ENCODE peak calls at places on chromosomes 3 and 15, in four cellular contexts. One of them, this sample, is unnamed.

GRCh38 chr3:14286887-14287496 is 108.4 kb downstream of the LSM3 start:
- DNase-seq in breast epithelium: no peak
- DNase-seq in sigmoid colon: no peak
- DNase-seq in upper lobe of left lung: no peak
- DNase-seq in this sample: no peak

GRCh38 chr3:191997093-191997492 is 536.1 kb downstream of the PYDC2 start:
- DNase-seq in breast epithelium: no peak
- DNase-seq in sigmoid colon: no peak
- DNase-seq in upper lobe of left lung: no peak
- DNase-seq in this sample: no peak

GRCh38 chr3:42264399-42265058 is 1.5 kb downstream of the CCK start:
- DNase-seq in breast epithelium: peak
- DNase-seq in sigmoid colon: peak
- DNase-seq in upper lobe of left lung: peak
- DNase-seq in this sample: no peak

GRCh38 chr3:39128951-39129350 is 21.5 kb downstream of the TTC21A start:
- DNase-seq in breast epithelium: peak
- DNase-seq in sigmoid colon: peak
- DNase-seq in upper lobe of left lung: no peak
- DNase-seq in this sample: no peak

GRCh38 chr15:91860498-91860897 is 7.0 kb downstream of the SLCO3A1 start:
- DNase-seq in breast epithelium: no peak
- DNase-seq in sigmoid colon: no peak
- DNase-seq in upper lobe of left lung: no peak
- DNase-seq in this sample: no peak

GRCh38 chr3:143648708-143649107 is 199.6 kb downstream of the SLC9A9 start:
- DNase-seq in breast epithelium: no peak
- DNase-seq in sigmoid colon: no peak
- DNase-seq in upper lobe of left lung: no peak
- DNase-seq in this sample: no peak

GRCh38 chr3:141659821-141660597 is 78.1 kb upstream of the RNF7 start:
- DNase-seq in breast epithelium: peak
- DNase-seq in sigmoid colon: peak
- DNase-seq in upper lobe of left lung: peak
- DNase-seq in this sample: no peak

GRCh38 chr3:97927699-97928098 is 44.5 kb downstream of the RIOX2 start:
- DNase-seq in breast epithelium: no peak
- DNase-seq in sigmoid colon: no peak
- DNase-seq in upper lobe of left lung: no peak
- DNase-seq in this sample: no peak

GRCh38 chr3:194632211-194632982 is 822 bp downstream of the TMEM44 start:
- DNase-seq in breast epithelium: no peak
- DNase-seq in sigmoid colon: peak
- DNase-seq in upper lobe of left lung: peak
- DNase-seq in this sample: no peak

GRCh38 chr3:72278349-72279067 is 493.6 kb upstream of the PROK2 start:
- DNase-seq in breast epithelium: no peak
- DNase-seq in sigmoid colon: no peak
- DNase-seq in upper lobe of left lung: no peak
- DNase-seq in this sample: no peak

GRCh38 chr15:85312486-85312885 is 67.9 kb upstream of the AKAP13 start:
- DNase-seq in breast epithelium: no peak
- DNase-seq in sigmoid colon: no peak
- DNase-seq in upper lobe of left lung: no peak
- DNase-seq in this sample: no peak

GRCh38 chr15:65038428-65038827 is 6.8 kb upstream of the SLC51B start:
- DNase-seq in breast epithelium: no peak
- DNase-seq in sigmoid colon: no peak
- DNase-seq in upper lobe of left lung: no peak
- DNase-seq in this sample: no peak

GRCh38 chr15:65829150-65829764 is 37.2 kb upstream of the DENND4A start:
- DNase-seq in breast epithelium: no peak
- DNase-seq in sigmoid colon: no peak
- DNase-seq in upper lobe of left lung: no peak
- DNase-seq in this sample: no peak

GRCh38 chr15:66169023-66169422 is 84.5 kb downstream of the MEGF11 start:
- DNase-seq in breast epithelium: no peak
- DNase-seq in sigmoid colon: no peak
- DNase-seq in upper lobe of left lung: no peak
- DNase-seq in this sample: no peak

GRCh38 chr3:160038862-160039562 is 50.4 kb downstream of the IL12A start:
- DNase-seq in breast epithelium: peak
- DNase-seq in sigmoid colon: peak
- DNase-seq in upper lobe of left lung: peak
- DNase-seq in this sample: peak

GRCh38 chr3:43870110-43870509 is 179.4 kb downstream of the ABHD5 start:
- DNase-seq in breast epithelium: no peak
- DNase-seq in sigmoid colon: no peak
- DNase-seq in upper lobe of left lung: no peak
- DNase-seq in this sample: no peak

GRCh38 chr15:73751896-73752816 is 995 bp downstream of the INSYN1 start:
- DNase-seq in breast epithelium: no peak
- DNase-seq in sigmoid colon: no peak
- DNase-seq in upper lobe of left lung: no peak
- DNase-seq in this sample: no peak

DNA sequence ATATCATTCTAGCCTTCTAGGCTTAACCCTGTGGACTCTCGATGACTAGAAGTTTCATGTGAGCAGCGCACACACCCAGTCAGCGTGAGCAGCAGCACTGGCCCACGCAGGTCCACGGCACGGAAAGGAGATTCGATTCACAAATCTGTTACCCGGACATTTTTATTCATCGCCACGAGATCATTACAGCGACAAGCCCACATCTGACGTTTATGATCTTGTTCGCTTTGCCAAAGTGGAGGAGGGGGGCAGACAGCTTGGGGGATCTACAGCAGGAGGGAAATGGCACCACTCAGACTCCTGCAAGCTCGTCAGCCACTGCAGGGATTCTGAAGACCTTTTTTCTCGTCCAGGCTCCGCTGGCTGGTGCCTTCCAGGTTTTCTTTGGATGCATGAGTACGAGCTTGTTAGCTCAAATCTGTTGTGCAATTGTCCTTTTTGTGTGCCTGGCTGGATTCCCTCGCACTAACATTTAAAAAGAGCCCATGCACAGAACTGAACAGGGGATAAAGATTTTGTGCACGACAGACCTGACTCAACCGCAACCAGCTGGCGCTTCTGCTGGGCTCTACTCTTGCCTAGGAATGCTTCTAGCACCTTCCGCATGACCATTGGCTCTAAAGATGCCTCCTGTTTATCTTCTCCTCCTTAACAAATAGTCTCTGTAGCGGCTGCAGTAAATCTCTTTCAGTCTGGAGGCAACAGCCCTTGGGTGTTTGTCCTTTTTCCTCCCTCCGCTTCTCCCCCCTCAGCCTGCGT is 938.5 kb downstream of the MCTP2 start:
- DNase-seq in breast epithelium: no peak
- DNase-seq in sigmoid colon: peak
- DNase-seq in upper lobe of left lung: no peak
- DNase-seq in this sample: no peak
- TF ChIP-seq POLR2AphosphoS5 in breast epithelium: peak
- TF ChIP-seq POLR2AphosphoS5 in sigmoid colon: no peak
- TF ChIP-seq POLR2AphosphoS5 in upper lobe of left lung: no peak
- TF ChIP-seq POLR2AphosphoS5 in this sample: no peak

GRCh38 chr3:59821274-59821673 is 771.4 kb upstream of the CFAP20DC start:
- DNase-seq in breast epithelium: no peak
- DNase-seq in sigmoid colon: no peak
- DNase-seq in upper lobe of left lung: no peak
- DNase-seq in this sample: no peak

GRCh38 chr3:59820352-59820934 is 770.6 kb upstream of the CFAP20DC start:
- DNase-seq in breast epithelium: no peak
- DNase-seq in sigmoid colon: no peak
- DNase-seq in upper lobe of left lung: no peak
- DNase-seq in this sample: no peak

GRCh38 chr3:59816312-59816711 is 766.5 kb upstream of the CFAP20DC start:
- DNase-seq in breast epithelium: no peak
- DNase-seq in sigmoid colon: no peak
- DNase-seq in upper lobe of left lung: no peak
- DNase-seq in this sample: no peak

GRCh38 chr3:59817511-59817910 is 767.7 kb upstream of the CFAP20DC start:
- DNase-seq in breast epithelium: no peak
- DNase-seq in sigmoid colon: no peak
- DNase-seq in upper lobe of left lung: no peak
- DNase-seq in this sample: no peak

DNA sequence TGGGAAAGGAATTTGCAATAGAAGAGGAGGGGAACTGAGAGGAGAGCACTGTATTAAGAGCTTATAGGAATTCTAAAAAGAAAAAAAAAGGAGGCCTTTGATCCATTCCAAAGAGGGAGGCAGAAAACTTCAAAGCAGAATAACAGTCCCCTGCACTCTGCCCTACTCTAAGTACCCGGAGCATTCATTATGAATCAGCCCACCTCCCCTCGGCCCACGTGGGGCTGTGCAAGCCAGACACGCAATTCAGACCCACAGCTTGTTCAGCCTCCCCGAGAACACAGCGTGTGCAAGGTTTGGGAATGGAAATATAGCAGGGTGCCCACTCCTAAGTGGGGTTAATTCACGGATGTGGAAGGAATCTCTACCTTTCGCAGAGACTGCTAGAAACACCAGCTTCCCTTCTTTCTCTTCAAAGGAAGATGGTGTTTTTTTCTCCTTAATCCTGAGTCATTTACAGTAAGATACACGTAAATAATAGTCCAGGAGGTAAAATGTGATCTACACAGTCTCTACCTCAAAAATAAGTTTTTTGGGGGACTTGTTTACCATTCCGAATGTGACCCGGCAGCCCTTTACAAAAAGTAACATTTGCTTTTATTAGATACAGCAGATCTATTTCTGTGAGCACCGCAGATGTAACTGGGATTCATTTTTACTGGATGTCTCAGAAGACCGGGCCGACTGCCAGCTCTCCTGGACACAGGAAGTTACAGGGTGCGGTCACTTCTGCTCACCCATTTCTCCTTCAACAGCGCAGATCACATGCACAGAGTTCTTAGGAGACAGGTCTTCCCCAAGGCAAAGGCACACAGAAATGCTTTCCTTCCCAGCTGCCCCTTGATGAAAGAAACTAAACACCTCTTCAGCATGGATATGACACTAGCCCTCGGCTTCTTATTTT is 768.5 kb upstream of the CFAP20DC start:
- DNase-seq in breast epithelium: peak
- DNase-seq in sigmoid colon: peak
- DNase-seq in upper lobe of left lung: peak
- DNase-seq in this sample: peak
- H3K4me3 ChIP-seq in breast epithelium: no peak
- H3K4me3 ChIP-seq in sigmoid colon: no peak
- H3K4me3 ChIP-seq in upper lobe of left lung: no peak
- H3K4me3 ChIP-seq in this sample: no peak

DNA sequence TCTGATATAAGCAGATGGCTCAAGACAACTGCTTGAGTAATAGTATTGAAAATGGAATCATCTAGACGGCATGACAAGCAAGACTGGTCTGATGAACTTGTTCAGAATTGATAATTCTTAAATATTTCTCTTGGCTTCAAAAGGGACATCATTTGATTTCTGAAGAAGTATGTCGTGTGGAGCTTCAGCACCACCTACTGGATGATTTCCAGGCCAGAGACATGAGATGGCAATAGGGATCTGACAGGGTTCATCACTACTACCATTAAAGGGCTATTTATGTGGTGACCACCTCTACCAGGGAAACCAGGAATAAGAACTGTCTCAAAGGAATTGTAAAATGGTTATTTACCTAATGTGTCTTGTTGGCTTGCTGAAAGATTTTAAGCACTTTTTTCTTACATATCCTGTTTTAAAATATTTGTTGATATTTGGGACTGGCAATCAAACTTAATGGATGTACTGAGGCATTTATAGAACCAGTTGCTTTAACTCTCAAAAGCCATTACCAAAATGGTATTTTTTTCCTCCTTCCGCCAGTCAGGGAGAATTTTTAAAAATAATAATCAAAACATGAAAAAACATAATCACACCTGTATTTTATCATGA is 99.5 kb upstream of the FAM98B start:
- DNase-seq in breast epithelium: no peak
- DNase-seq in sigmoid colon: no peak
- DNase-seq in upper lobe of left lung: peak
- DNase-seq in this sample: peak
- TF ChIP-seq POLR2AphosphoS5 in breast epithelium: no peak
- TF ChIP-seq POLR2AphosphoS5 in sigmoid colon: no peak
- TF ChIP-seq POLR2AphosphoS5 in upper lobe of left lung: no peak
- TF ChIP-seq POLR2AphosphoS5 in this sample: no peak

GRCh38 chr3:169148448-169149348 is 514.8 kb downstream of the MECOM start:
- DNase-seq in breast epithelium: no peak
- DNase-seq in sigmoid colon: no peak
- DNase-seq in upper lobe of left lung: no peak
- DNase-seq in this sample: no peak
- H3K4me3 ChIP-seq in breast epithelium: no peak
- H3K4me3 ChIP-seq in sigmoid colon: no peak
- H3K4me3 ChIP-seq in upper lobe of left lung: peak
- H3K4me3 ChIP-seq in this sample: no peak

This sample was measured in HL-60.